ENCODE peak calls at places on chromosomes 12 and 14, in six cellular contexts. P is A549, S is cerebellum, R is colonic mucosa, H is AG08395, J is glomerular endothelial cell. V is an unnamed sample.

GRCh38 chr12:75444444-75445136 is 36.0 kb upstream of the GLIPR1 start:
- DNase-seq in P (peak), S (no peak), R (no peak), H (peak), J (no peak), V (peak)

GRCh38 chr14:81286574-81287370 is 66.0 kb upstream of the GTF2A1 start:
- DNase-seq in P (no peak), S (no peak), R (no peak), H (no peak), J (no peak), V (no peak)

GRCh38 chr12:57128519-57129247 is 400 bp downstream of the LRP1 start:
- DNase-seq in P (no peak), S (no peak), R (peak), H (no peak), J (no peak), V (no peak)

GRCh38 chr14:26621807-26622560 is 24.2 kb upstream of the NOVA1 start:
- DNase-seq in P (no peak), S (no peak), R (no peak), H (no peak), J (no peak), V (no peak)

GRCh38 chr12:123937707-123938600 is 34.7 kb downstream of the CCDC92 start:
- DNase-seq in P (no peak), S (no peak), R (no peak), H (no peak), J (no peak), V (no peak)

GRCh38 chr12:51132693-51133092 is 40.2 kb downstream of the TFCP2 start:
- DNase-seq in P (no peak), S (no peak), R (no peak), H (no peak), J (no peak), V (no peak)

GRCh38 chr14:61253064-61253753 is 27.9 kb downstream of the TMEM30B start:
- DNase-seq in P (no peak), S (no peak), R (no peak), H (no peak), J (no peak), V (no peak)

GRCh38 chr12:121132601-121133481 is at the start of gene P2RX7:
- DNase-seq in P (peak), S (peak), R (peak), H (peak), J (no peak), V (peak)

GRCh38 chr12:120590741-120591407 is 9.7 kb upstream of the POP5 start:
- DNase-seq in P (no peak), S (no peak), R (peak), H (no peak), J (no peak), V (no peak)

GRCh38 chr12:50505945-50506344 is 1.2 kb downstream of the DIP2B start:
- DNase-seq in P (no peak), S (no peak), R (peak), H (no peak), J (no peak), V (no peak)

GRCh38 chr14:90388437-90388836 is 8.4 kb upstream of the CALM1 start:
- DNase-seq in P (peak), S (no peak), R (no peak), H (peak), J (no peak), V (peak)

GRCh38 chr14:72996916-72997315 is 30.0 kb downstream of the ZFYVE1 start:
- DNase-seq in P (no peak), S (no peak), R (no peak), H (no peak), J (no peak), V (no peak)

GRCh38 chr14:24259282-24260025 is 3.5 kb downstream of the TGM1 start:
- DNase-seq in P (no peak), S (no peak), R (no peak), H (peak), J (no peak), V (peak)

V was measured in AG08396.